ENCODE peak calls at places on chromosomes 6 and 20, in eight cellular contexts. I is GM04503; S is Calu3; L is fibroblast of lung; T is breast epithelium; W is DMS 273 treated with DMSO at 0.1 percent for 48 hours; O is CD4-positive, CD25-positive, alpha-beta regulatory T cell; Z is progenitor cell of endocrine pancreas. A is an unnamed sample.

GRCh38 chr6:137873273-137873762 is 6.3 kb downstream of the TNFAIP3 start:
- DNase-seq in I (peak), S (peak), L (peak), T (peak), W (no peak), O (peak), Z (no peak), A (no peak)

GRCh38 chr6:52411911-52412310 is 8.2 kb upstream of the EFHC1 start:
- DNase-seq in I (no peak), S (no peak), L (no peak), T (no peak), W (no peak), O (no peak), Z (no peak), A (no peak)

GRCh38 chr6:133540361-133540760 is 299.2 kb downstream of the EYA4 start:
- DNase-seq in I (no peak), S (no peak), L (no peak), T (no peak), W (no peak), O (no peak), Z (no peak), A (no peak)

GRCh38 chr20:60957621-60958020 is 294.4 kb upstream of the CDH4 start:
- DNase-seq in I (no peak), S (no peak), L (no peak), T (no peak), W (no peak), O (no peak), Z (no peak), A (no peak)

GRCh38 chr6:2432258-2432657 is 186.9 kb upstream of the GMDS start:
- DNase-seq in I (peak), S (no peak), L (peak), T (no peak), W (no peak), O (no peak), Z (no peak), A (no peak)

GRCh38 chr6:15593798-15594197 is 69.0 kb downstream of the DTNBP1 start:
- DNase-seq in I (no peak), S (no peak), L (peak), T (no peak), W (peak), O (no peak), Z (no peak), A (no peak)

GRCh38 chr6:28011716-28012115 is 54.7 kb downstream of the OR2B6 start:
- DNase-seq in I (no peak), S (no peak), L (no peak), T (no peak), W (no peak), O (no peak), Z (no peak), A (no peak)

GRCh38 chr20:7503501-7503900 is 436.8 kb downstream of the HAO1 start:
- DNase-seq in I (no peak), S (peak), L (peak), T (no peak), W (no peak), O (no peak), Z (no peak), A (no peak)

GRCh38 chr6:166770216-166771116 is 143.4 kb upstream of the RPS6KA2 start:
- DNase-seq in I (no peak), S (no peak), L (no peak), T (no peak), W (no peak), O (no peak), Z (no peak), A (no peak)

GRCh38 chr6:150667977-150668716 is 68.5 kb downstream of the PLEKHG1 start:
- DNase-seq in I (peak), S (peak), L (peak), T (peak), W (no peak), O (peak), Z (peak), A (peak)

GRCh38 chr6:157268396-157268795 is 54.9 kb downstream of the TMEM242 start:
- DNase-seq in I (no peak), S (no peak), L (no peak), T (no peak), W (no peak), O (no peak), Z (no peak), A (no peak)

GRCh38 chr20:3716195-3716834 is 3.9 kb upstream of the SIGLEC1 start:
- DNase-seq in I (no peak), S (peak), L (peak), T (no peak), W (no peak), O (peak), Z (peak), A (no peak)

GRCh38 chr6:30965140-30965601 is 18.3 kb upstream of the MUC21 start:
- DNase-seq in I (no peak), S (no peak), L (no peak), T (no peak), W (no peak), O (no peak), Z (no peak), A (no peak)

GRCh38 chr20:18628330-18628941 is 40.6 kb downstream of the DTD1 start:
- DNase-seq in I (no peak), S (peak), L (no peak), T (no peak), W (no peak), O (no peak), Z (no peak), A (no peak)

GRCh38 chr20:58713801-58714339 is 21.3 kb downstream of the NPEPL1 start:
- DNase-seq in I (no peak), S (no peak), L (no peak), T (peak), W (no peak), O (no peak), Z (no peak), A (no peak)

GRCh38 chr20:62941792-62942191 is 3.8 kb downstream of the GID8 start:
- DNase-seq in I (no peak), S (no peak), L (no peak), T (no peak), W (no peak), O (no peak), Z (no peak), A (no peak)

GRCh38 chr20:58432190-58432954 is 43.3 kb downstream of the VAPB start:
- DNase-seq in I (no peak), S (no peak), L (no peak), T (no peak), W (no peak), O (no peak), Z (no peak), A (no peak)

GRCh38 chr6:168021581-168021980 is 24.1 kb downstream of the KIF25 start:
- DNase-seq in I (no peak), S (no peak), L (no peak), T (peak), W (no peak), O (no peak), Z (no peak), A (no peak)

GRCh38 chr6:69181964-69182363 is 546.9 kb downstream of the ADGRB3 start:
- DNase-seq in I (no peak), S (no peak), L (no peak), T (no peak), W (no peak), O (no peak), Z (no peak), A (no peak)

GRCh38 chr6:169386431-169387057 is 132.9 kb upstream of the THBS2 start:
- DNase-seq in I (peak), S (no peak), L (no peak), T (no peak), W (no peak), O (no peak), Z (no peak), A (no peak)

GRCh38 chr6:7617954-7618764 is 28.2 kb downstream of the SNRNP48 start:
- DNase-seq in I (peak), S (peak), L (peak), T (peak), W (no peak), O (peak), Z (no peak), A (no peak)

GRCh38 chr6:116215414-116215813 is 38.5 kb downstream of the TSPYL4 start:
- DNase-seq in I (no peak), S (no peak), L (peak), T (no peak), W (no peak), O (no peak), Z (no peak), A (no peak)

A was measured in nucleus accumbens.